ENCODE peak calls at places on chromosomes 12 and 14, in six cellular contexts. H is adipocyte; D is osteoblast; N is SW480; W is stimulated activated CD8-positive, alpha-beta memory T cell treated with anti-CD3 and anti-CD28 coated beads, Interleukin-4, amount 100 ng/mL, for 48 hours; R is activated naive CD8-positive, alpha-beta T cell treated with anti-CD3 and anti-CD28 coated beads, Interleukin-2, amount 50 U/mL, for 24 hours. F is an unnamed sample.

GRCh38 chr14:105844047-105844630 is 317.8 kb downstream of the TMEM121 start:
- DNase-seq in H (no peak), D (no peak), N (no peak), W (no peak), R (no peak), F (no peak)

GRCh38 chr12:13173537-13173936 is 23.0 kb upstream of the EMP1 start:
- DNase-seq in H (peak), D (peak), N (no peak), W (peak), R (peak), F (no peak)

GRCh38 chr14:24063263-24063836 is 8.0 kb upstream of the CPNE6 start:
- DNase-seq in H (no peak), D (peak), N (no peak), W (no peak), R (no peak), F (no peak)

GRCh38 chr12:51548241-51548640 is 42.8 kb upstream of the SCN8A start:
- DNase-seq in H (no peak), D (no peak), N (no peak), W (no peak), R (no peak), F (no peak)

GRCh38 chr14:71891970-71892369 is 40.3 kb upstream of the RGS6 start:
- DNase-seq in H (no peak), D (peak), N (no peak), W (no peak), R (no peak), F (no peak)

GRCh38 chr14:47442206-47442605 is 233.2 kb downstream of the MDGA2 start:
- DNase-seq in H (no peak), D (no peak), N (peak), W (no peak), R (no peak), F (no peak)

GRCh38 chr14:54538055-54538454 is 28.3 kb downstream of the CGRRF1 start:
- DNase-seq in H (no peak), D (no peak), N (no peak), W (no peak), R (no peak), F (no peak)

GRCh38 chr14:104346608-104347007 is 208.2 kb downstream of the KIF26A start:
- DNase-seq in H (no peak), D (peak), N (no peak), W (no peak), R (no peak), F (no peak)

GRCh38 chr14:39265032-39265431 is 31.3 kb downstream of the MIA2 start:
- DNase-seq in H (peak), D (no peak), N (peak), W (no peak), R (no peak), F (no peak)

GRCh38 chr12:127963926-127964325 is 303.0 kb upstream of the TMEM132C start:
- DNase-seq in H (peak), D (no peak), N (no peak), W (no peak), R (no peak), F (no peak)

GRCh38 chr12:8779862-8780261 is 42.6 kb upstream of the A2ML1 start:
- DNase-seq in H (no peak), D (no peak), N (no peak), W (no peak), R (no peak), F (no peak)

GRCh38 chr14:61475316-61475715 is 153.9 kb downstream of the PRKCH start:
- DNase-seq in H (peak), D (no peak), N (peak), W (peak), R (no peak), F (no peak)

GRCh38 chr12:75868501-75868900 is 163.1 kb downstream of the PHLDA1 start:
- DNase-seq in H (no peak), D (no peak), N (no peak), W (no peak), R (no peak), F (no peak)

GRCh38 chr12:104422441-104422840 is 34.3 kb upstream of the CHST11 start:
- DNase-seq in H (no peak), D (no peak), N (no peak), W (no peak), R (no peak), F (no peak)

GRCh38 chr12:42961395-42961794 is 371.8 kb upstream of the PRICKLE1 start:
- DNase-seq in H (peak), D (peak), N (peak), W (no peak), R (no peak), F (no peak)

GRCh38 chr12:28536088-28536487 is 345.8 kb downstream of the CCDC91 start:
- DNase-seq in H (peak), D (no peak), N (no peak), W (no peak), R (no peak), F (no peak)

GRCh38 chr12:108237272-108237671 is 101.8 kb downstream of the CMKLR1 start:
- DNase-seq in H (no peak), D (no peak), N (peak), W (no peak), R (no peak), F (no peak)

GRCh38 chr14:81313775-81314429 is 86.2 kb downstream of the STON2 start:
- DNase-seq in H (no peak), D (no peak), N (no peak), W (no peak), R (no peak), F (no peak)

GRCh38 chr12:109291531-109292341 is 17.3 kb downstream of the FOXN4 start:
- DNase-seq in H (peak), D (peak), N (peak), W (no peak), R (no peak), F (no peak)

GRCh38 chr12:58026421-58026820 is 85.1 kb downstream of the ATP23 start:
- DNase-seq in H (peak), D (no peak), N (no peak), W (no peak), R (no peak), F (no peak)

GRCh38 chr12:11814362-11814761 is 164.9 kb downstream of the ETV6 start:
- DNase-seq in H (peak), D (peak), N (peak), W (peak), R (peak), F (no peak)

GRCh38 chr12:92365836-92366235 is 220.2 kb upstream of the BTG1 start:
- DNase-seq in H (no peak), D (no peak), N (no peak), W (no peak), R (no peak), F (no peak)

GRCh38 chr14:104477804-104478375 is 101.7 kb upstream of the C14orf180 start:
- DNase-seq in H (no peak), D (no peak), N (no peak), W (no peak), R (no peak), F (no peak)

GRCh38 chr14:87952307-87953094 is 40.5 kb downstream of the GALC start:
- DNase-seq in H (no peak), D (no peak), N (no peak), W (no peak), R (no peak), F (no peak)

F was measured in activated T-cell treated with anti-CD3 and anti-CD28 coated beads, Interleukin-2, amount 50 U/mL, for 24 hours.